ENCODE peak calls at places on chromosomes 12 and 14, in four cellular contexts. One of them, this sample, is unnamed.

GRCh38 chr12:131038159-131038558 is 84.5 kb downstream of the ADGRD1 start:
- DNase-seq in Peyer's patch: no peak
- DNase-seq in body of pancreas: no peak
- DNase-seq in stomach: no peak
- DNase-seq in this sample: no peak

GRCh38 chr14:96575233-96575632 is 73.1 kb downstream of the PAPOLA start:
- DNase-seq in body of pancreas: no peak
- DNase-seq in stomach: no peak
- DNase-seq in Peyer's patch: no peak
- DNase-seq in this sample: no peak

GRCh38 chr12:45660330-45660729 is 69.2 kb upstream of the ARID2 start:
- DNase-seq in stomach: peak; percentile 26
- DNase-seq in Peyer's patch: no peak
- DNase-seq in body of pancreas: peak; percentile 18
- DNase-seq in this sample: no peak

GRCh38 chr14:23379331-23380196 is 2.7 kb downstream of the CMTM5 start:
- DNase-seq in Peyer's patch: peak; percentile 27
- DNase-seq in body of pancreas: peak; percentile 91
- DNase-seq in stomach: peak; percentile 88
- DNase-seq in this sample: no peak

GRCh38 chr14:50967104-50967503 is 22.8 kb upstream of the PYGL start:
- DNase-seq in stomach: no peak
- DNase-seq in Peyer's patch: no peak
- DNase-seq in body of pancreas: no peak
- DNase-seq in this sample: no peak

GRCh38 chr12:2057793-2058408 is 5.1 kb downstream of the CACNA1C start:
- DNase-seq in stomach: no peak
- DNase-seq in Peyer's patch: no peak
- DNase-seq in body of pancreas: no peak
- DNase-seq in this sample: no peak

GRCh38 chr12:127145929-127146789 is 1120.8 kb upstream of the TMEM132C start:
- DNase-seq in body of pancreas: peak; percentile 57
- DNase-seq in Peyer's patch: peak; percentile 32
- DNase-seq in stomach: peak; percentile 69
- DNase-seq in this sample: peak; percentile 90

GRCh38 chr12:91327889-91328288 is 145.3 kb upstream of the DCN start:
- DNase-seq in Peyer's patch: no peak
- DNase-seq in stomach: no peak
- DNase-seq in body of pancreas: no peak
- DNase-seq in this sample: no peak

GRCh38 chr12:29149691-29150382 is 759 bp downstream of the FAR2 start:
- DNase-seq in body of pancreas: no peak
- DNase-seq in stomach: no peak
- DNase-seq in Peyer's patch: no peak
- DNase-seq in this sample: no peak

GRCh38 chr14:50944647-50945413 is 547 bp upstream of the PYGL start:
- DNase-seq in Peyer's patch: peak; percentile 18
- DNase-seq in body of pancreas: peak; percentile 42
- DNase-seq in stomach: peak; percentile 50
- DNase-seq in this sample: no peak

GRCh38 chr12:104713444-104713843 is 244.6 kb downstream of the SLC41A2 start:
- DNase-seq in Peyer's patch: no peak
- DNase-seq in body of pancreas: no peak
- DNase-seq in stomach: no peak
- DNase-seq in this sample: no peak

GRCh38 chr14:94707494-94707893 is 62.4 kb downstream of the GSC start:
- DNase-seq in body of pancreas: no peak
- DNase-seq in Peyer's patch: no peak
- DNase-seq in stomach: no peak
- DNase-seq in this sample: no peak

GRCh38 chr12:93763746-93764147 is 86.6 kb downstream of the CRADD start:
- DNase-seq in stomach: no peak
- DNase-seq in Peyer's patch: no peak
- DNase-seq in body of pancreas: no peak
- DNase-seq in this sample: no peak

GRCh38 chr12:93766802-93767523 is 89.8 kb downstream of the CRADD start:
- DNase-seq in stomach: no peak
- DNase-seq in Peyer's patch: no peak
- DNase-seq in body of pancreas: no peak
- DNase-seq in this sample: no peak

GRCh38 chr12:93767524-93767863 is 90.3 kb downstream of the CRADD start:
- DNase-seq in body of pancreas: no peak
- DNase-seq in stomach: no peak
- DNase-seq in Peyer's patch: no peak
- DNase-seq in this sample: no peak

GRCh38 chr12:93762912-93763311 is 85.7 kb downstream of the CRADD start:
- DNase-seq in stomach: no peak
- DNase-seq in body of pancreas: no peak
- DNase-seq in Peyer's patch: no peak
- DNase-seq in this sample: no peak

GRCh38 chr12:93766371-93766770 is 89.2 kb downstream of the CRADD start:
- DNase-seq in stomach: no peak
- DNase-seq in Peyer's patch: no peak
- DNase-seq in body of pancreas: no peak
- DNase-seq in this sample: no peak
- TF ChIP-seq POLR2A in stomach: no peak
- TF ChIP-seq POLR2A in Peyer's patch: no peak
- TF ChIP-seq POLR2A in body of pancreas: no peak
- TF ChIP-seq POLR2A in this sample: no peak

GRCh38 chr12:49366652-49367380 is 446 bp upstream of the SPATS2 start:
- DNase-seq in body of pancreas: peak; percentile 86
- DNase-seq in stomach: peak; percentile 91
- DNase-seq in Peyer's patch: peak; percentile 83
- DNase-seq in this sample: peak; percentile 97
- TF ChIP-seq POLR2A in body of pancreas: peak; percentile 18
- TF ChIP-seq POLR2A in stomach: no peak
- TF ChIP-seq POLR2A in Peyer's patch: peak; percentile 66
- TF ChIP-seq POLR2A in this sample: no peak

GRCh38 chr14:42944284-42944683 is 1337.6 kb downstream of the LRFN5 start:
- DNase-seq in stomach: no peak
- DNase-seq in Peyer's patch: no peak
- DNase-seq in body of pancreas: no peak
- DNase-seq in this sample: no peak
- TF ChIP-seq POLR2A in stomach: no peak
- TF ChIP-seq POLR2A in Peyer's patch: no peak
- TF ChIP-seq POLR2A in body of pancreas: no peak
- TF ChIP-seq POLR2A in this sample: no peak

GRCh38 chr12:25957898-25958253 is 606 bp upstream of the RASSF8 start:
- DNase-seq in body of pancreas: no peak
- DNase-seq in Peyer's patch: no peak
- DNase-seq in stomach: no peak
- DNase-seq in this sample: no peak
- TF ChIP-seq POLR2A in body of pancreas: no peak
- TF ChIP-seq POLR2A in Peyer's patch: no peak
- TF ChIP-seq POLR2A in stomach: no peak
- TF ChIP-seq POLR2A in this sample: no peak

DNA sequence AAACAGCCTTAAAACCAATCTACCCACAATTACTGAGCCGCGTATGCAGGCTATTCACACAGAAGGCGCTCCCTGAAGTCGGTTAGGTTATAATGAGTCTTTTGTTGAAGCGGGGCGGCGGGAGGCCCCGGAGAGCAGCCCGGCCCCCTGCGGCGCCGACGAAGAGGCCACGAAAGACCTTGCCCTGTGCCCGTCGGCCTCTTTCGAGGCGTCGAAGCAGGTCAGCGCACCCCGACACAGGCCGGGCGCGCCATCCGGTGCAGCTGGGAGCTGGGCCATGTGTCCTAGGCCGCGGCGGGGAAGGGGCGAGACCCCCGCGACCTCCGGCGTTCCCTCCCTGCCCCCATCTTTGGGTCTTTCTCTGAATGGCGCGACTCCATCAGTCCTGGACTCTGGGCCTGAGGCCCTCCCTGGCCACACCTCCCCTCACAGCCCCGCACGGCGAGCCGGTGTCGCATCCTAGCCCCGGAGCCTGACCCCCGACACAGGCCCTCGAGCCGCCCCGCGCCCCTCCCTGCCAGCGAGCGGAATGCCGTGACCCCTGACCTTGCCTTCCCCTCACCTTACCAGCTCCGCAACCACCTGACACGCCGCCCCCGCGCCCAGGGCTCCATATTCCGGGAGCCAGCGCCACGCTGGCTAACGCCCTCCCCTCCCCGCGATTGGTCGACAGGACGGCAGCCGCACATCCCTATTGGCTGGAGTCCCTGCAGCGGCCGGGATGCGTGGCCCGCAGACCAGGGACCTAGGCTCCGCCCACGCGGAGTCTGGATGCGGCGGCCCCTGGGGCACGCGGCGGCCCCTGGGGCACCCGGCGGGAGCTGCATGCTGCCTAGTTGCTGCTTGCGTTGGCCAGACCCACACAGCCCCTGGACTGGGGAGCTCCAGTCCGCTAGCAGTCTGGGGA is at the start of gene SLC11A2:
- DNase-seq in Peyer's patch: peak; percentile 93
- DNase-seq in stomach: peak; percentile 96
- DNase-seq in body of pancreas: peak; percentile 95
- DNase-seq in this sample: peak; percentile 98
- TF ChIP-seq POLR2A in Peyer's patch: peak; percentile 59
- TF ChIP-seq POLR2A in stomach: peak; percentile 38
- TF ChIP-seq POLR2A in body of pancreas: peak; percentile 79
- TF ChIP-seq POLR2A in this sample: peak; percentile 31

DNA sequence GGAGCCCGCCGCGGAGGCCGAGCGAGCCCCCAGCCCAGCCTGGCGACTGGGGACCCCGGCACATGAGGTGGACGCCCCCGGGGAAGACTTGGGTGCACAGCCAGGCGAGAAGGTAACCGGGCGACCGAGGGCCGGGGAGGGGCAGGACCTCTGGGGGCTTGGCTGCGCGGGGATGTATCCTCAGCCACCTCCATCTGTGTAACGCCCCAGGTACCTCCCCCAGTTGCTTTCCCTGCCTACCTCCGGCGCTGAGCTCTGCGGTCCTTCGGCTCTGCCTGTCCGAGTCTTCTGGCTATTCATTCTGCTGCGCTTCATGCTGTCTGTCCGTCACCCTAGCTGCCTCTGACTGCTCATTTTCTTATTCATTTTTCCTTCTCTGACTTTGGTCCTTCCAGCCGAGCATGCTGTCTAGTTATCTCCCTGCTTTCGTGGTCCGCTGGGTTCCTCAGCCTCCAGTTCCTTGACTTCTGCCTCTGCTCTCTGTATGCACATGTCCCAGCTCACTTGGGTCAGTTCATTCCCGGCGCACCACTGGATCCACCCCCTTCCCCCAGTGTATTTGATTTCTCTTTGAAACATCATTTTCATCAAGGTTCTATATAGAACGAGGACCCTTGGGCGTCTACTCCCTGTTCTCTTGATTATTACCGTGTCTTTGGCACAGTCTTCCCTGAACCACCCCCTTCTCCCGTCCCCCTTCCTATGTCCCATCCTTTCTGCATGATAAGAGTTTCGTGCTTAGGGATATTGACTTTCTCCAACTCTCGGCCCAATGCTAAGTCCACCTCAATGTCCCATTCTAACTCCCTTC is 612 bp downstream of the PHC1 start:
- DNase-seq in body of pancreas: peak; percentile 50
- DNase-seq in stomach: peak; percentile 49
- DNase-seq in Peyer's patch: peak; percentile 61
- DNase-seq in this sample: no peak
- TF ChIP-seq POLR2A in body of pancreas: no peak
- TF ChIP-seq POLR2A in stomach: no peak
- TF ChIP-seq POLR2A in Peyer's patch: no peak
- TF ChIP-seq POLR2A in this sample: no peak

GRCh38 chr14:54509546-54510501 is at the start of gene CGRRF1:
- DNase-seq in body of pancreas: peak; percentile 98
- DNase-seq in Peyer's patch: peak; percentile 98
- DNase-seq in stomach: peak; percentile 98
- DNase-seq in this sample: peak; percentile 99
- TF ChIP-seq POLR2A in body of pancreas: peak; percentile 38
- TF ChIP-seq POLR2A in Peyer's patch: peak; percentile 59
- TF ChIP-seq POLR2A in stomach: peak; percentile 13
- TF ChIP-seq POLR2A in this sample: peak; percentile 35

GRCh38 chr12:111448266-111448830 is 42.6 kb downstream of the SH2B3 start:
- DNase-seq in body of pancreas: no peak
- DNase-seq in stomach: peak; percentile 16
- DNase-seq in Peyer's patch: peak; percentile 9
- DNase-seq in this sample: peak; percentile 72

GRCh38 chr12:111451649-111452129 is 46.0 kb downstream of the SH2B3 start:
- DNase-seq in body of pancreas: no peak
- DNase-seq in stomach: peak; percentile 9
- DNase-seq in Peyer's patch: peak; percentile 16
- DNase-seq in this sample: peak; percentile 68

GRCh38 chr12:111451232-111451631 is 45.5 kb downstream of the SH2B3 start:
- DNase-seq in body of pancreas: no peak
- DNase-seq in stomach: no peak
- DNase-seq in Peyer's patch: no peak
- DNase-seq in this sample: no peak

GRCh38 chr12:111448831-111449790 is 43.4 kb downstream of the SH2B3 start:
- DNase-seq in Peyer's patch: peak; percentile 14
- DNase-seq in stomach: peak; percentile 8
- DNase-seq in body of pancreas: no peak
- DNase-seq in this sample: peak; percentile 66

GRCh38 chr12:111450676-111451075 is 45.0 kb downstream of the SH2B3 start:
- DNase-seq in body of pancreas: no peak
- DNase-seq in stomach: peak; percentile 19
- DNase-seq in Peyer's patch: no peak
- DNase-seq in this sample: peak; percentile 53
- TF ChIP-seq POLR2A in body of pancreas: no peak
- TF ChIP-seq POLR2A in stomach: no peak
- TF ChIP-seq POLR2A in Peyer's patch: no peak
- TF ChIP-seq POLR2A in this sample: no peak

GRCh38 chr12:49793620-49794019 is 34.6 kb downstream of the NCKAP5L start:
- DNase-seq in Peyer's patch: no peak
- DNase-seq in stomach: no peak
- DNase-seq in body of pancreas: no peak
- DNase-seq in this sample: no peak

GRCh38 chr12:49791156-49791555 is 37.1 kb downstream of the NCKAP5L start:
- DNase-seq in stomach: no peak
- DNase-seq in body of pancreas: no peak
- DNase-seq in Peyer's patch: no peak
- DNase-seq in this sample: no peak

GRCh38 chr12:49792976-49793580 is 35.1 kb downstream of the NCKAP5L start:
- DNase-seq in Peyer's patch: no peak
- DNase-seq in body of pancreas: no peak
- DNase-seq in stomach: no peak
- DNase-seq in this sample: no peak

GRCh38 chr12:49791700-49792099 is 36.5 kb downstream of the NCKAP5L start:
- DNase-seq in body of pancreas: no peak
- DNase-seq in stomach: no peak
- DNase-seq in Peyer's patch: no peak
- DNase-seq in this sample: no peak

GRCh38 chr12:49792181-49792970 is 35.8 kb downstream of the NCKAP5L start:
- DNase-seq in stomach: no peak
- DNase-seq in Peyer's patch: no peak
- DNase-seq in body of pancreas: no peak
- DNase-seq in this sample: no peak
- TF ChIP-seq POLR2A in stomach: no peak
- TF ChIP-seq POLR2A in Peyer's patch: no peak
- TF ChIP-seq POLR2A in body of pancreas: no peak
- TF ChIP-seq POLR2A in this sample: no peak

GRCh38 chr12:48198619-48198973 is 4.5 kb downstream of the OR10AD1 start:
- DNase-seq in Peyer's patch: peak; percentile 30
- DNase-seq in stomach: peak; percentile 42
- DNase-seq in body of pancreas: peak; percentile 45
- DNase-seq in this sample: peak; percentile 91

GRCh38 chr12:48199784-48200198 is 3.3 kb downstream of the OR10AD1 start:
- DNase-seq in stomach: no peak
- DNase-seq in Peyer's patch: no peak
- DNase-seq in body of pancreas: no peak
- DNase-seq in this sample: peak; percentile 86

GRCh38 chr12:48197549-48197966 is 5.5 kb downstream of the OR10AD1 start:
- DNase-seq in body of pancreas: no peak
- DNase-seq in stomach: no peak
- DNase-seq in Peyer's patch: no peak
- DNase-seq in this sample: peak; percentile 82

GRCh38 chr12:48198985-48199384 is 4.1 kb downstream of the OR10AD1 start:
- DNase-seq in body of pancreas: no peak
- DNase-seq in Peyer's patch: no peak
- DNase-seq in stomach: no peak
- DNase-seq in this sample: no peak

GRCh38 chr12:48197967-48198618 is 5.0 kb downstream of the OR10AD1 start:
- DNase-seq in Peyer's patch: peak; percentile 97
- DNase-seq in stomach: peak; percentile 98
- DNase-seq in body of pancreas: peak; percentile 95
- DNase-seq in this sample: peak; percentile 100
- TF ChIP-seq POLR2A in Peyer's patch: peak; percentile 99
- TF ChIP-seq POLR2A in stomach: peak; percentile 91
- TF ChIP-seq POLR2A in body of pancreas: peak; percentile 94
- TF ChIP-seq POLR2A in this sample: no peak

This sample was measured in esophagus muscularis mucosa.